ENCODE peak calls at places on chromosome 4, in seven cellular contexts. G is H1, R is HCT116, X is SK-N-SH, J is GM12878, S is HepG2, O is K562. V is an unnamed sample.

GRCh38 chr4:17726911-17727310 is 54.5 kb downstream of the FAM184B start:
- DNase-seq in G (peak), R (no peak), X (no peak), J (no peak), S (no peak), O (no peak), V (no peak)

GRCh38 chr4:40377462-40378385 is 42.6 kb downstream of the CHRNA9 start:
- DNase-seq in G (no peak), R (no peak), X (no peak), J (no peak), S (no peak), O (no peak), V (no peak)

GRCh38 chr4:68907788-68908700 is 43.6 kb downstream of the UGT2A3 start:
- DNase-seq in G (no peak), R (no peak), X (no peak), J (no peak), S (peak), O (no peak), V (no peak)

GRCh38 chr4:127586922-127587571 is 45.7 kb upstream of the INTU start:
- DNase-seq in G (no peak), R (peak), X (peak), J (no peak), S (peak), O (peak), V (peak)

GRCh38 chr4:14193601-14194000 is 566.1 kb upstream of the BOD1L1 start:
- DNase-seq in G (no peak), R (no peak), X (no peak), J (no peak), S (no peak), O (no peak), V (no peak)

GRCh38 chr4:156638332-156638731 is 333.3 kb downstream of the PDGFC start:
- DNase-seq in G (no peak), R (no peak), X (no peak), J (no peak), S (no peak), O (no peak), V (no peak)

GRCh38 chr4:42904986-42905385 is 12.5 kb downstream of the GRXCR1 start:
- DNase-seq in G (no peak), R (no peak), X (no peak), J (no peak), S (no peak), O (no peak), V (no peak)

GRCh38 chr4:56410247-56410646 is 23.0 kb upstream of the AASDH start:
- DNase-seq in G (no peak), R (peak), X (peak), J (no peak), S (peak), O (peak), V (peak)

GRCh38 chr4:170198742-170199141 is 109.0 kb upstream of the AADAT start:
- DNase-seq in G (no peak), R (peak), X (no peak), J (no peak), S (no peak), O (no peak), V (peak)

GRCh38 chr4:184163813-184164212 is 53.9 kb downstream of the ENPP6 start:
- DNase-seq in G (peak), R (no peak), X (peak), J (no peak), S (peak), O (peak), V (peak)

GRCh38 chr4:71107732-71108131 is 114.3 kb downstream of the DCK start:
- DNase-seq in G (no peak), R (no peak), X (no peak), J (no peak), S (no peak), O (no peak), V (no peak)

GRCh38 chr4:120685756-120686278 is 236.7 kb downstream of the PRDM5 start:
- DNase-seq in G (no peak), R (no peak), X (no peak), J (no peak), S (no peak), O (no peak), V (no peak)

GRCh38 chr4:38357546-38357945 is 306.5 kb upstream of the KLF3 start:
- DNase-seq in G (no peak), R (no peak), X (no peak), J (no peak), S (no peak), O (no peak), V (no peak)

GRCh38 chr4:143353797-143354196 is 17.1 kb downstream of the GAB1 start:
- DNase-seq in G (no peak), R (no peak), X (no peak), J (no peak), S (no peak), O (no peak), V (no peak)

GRCh38 chr4:175252642-175253041 is 334.5 kb downstream of the ADAM29 start:
- DNase-seq in G (no peak), R (no peak), X (no peak), J (no peak), S (no peak), O (no peak), V (no peak)

GRCh38 chr4:32189130-32189529 is 1469.0 kb downstream of the PCDH7 start:
- DNase-seq in G (no peak), R (no peak), X (no peak), J (no peak), S (no peak), O (no peak), V (no peak)

GRCh38 chr4:75777589-75777988 is 53.2 kb downstream of the USO1 start:
- DNase-seq in G (no peak), R (no peak), X (no peak), J (no peak), S (no peak), O (no peak), V (no peak)

GRCh38 chr4:42865572-42866189 is 26.8 kb upstream of the GRXCR1 start:
- DNase-seq in G (peak), R (peak), X (peak), J (no peak), S (peak), O (peak), V (peak)

GRCh38 chr4:185363251-185363650 is 32.5 kb downstream of the LRP2BP start:
- DNase-seq in G (no peak), R (no peak), X (no peak), J (no peak), S (no peak), O (no peak), V (no peak)

DNA sequence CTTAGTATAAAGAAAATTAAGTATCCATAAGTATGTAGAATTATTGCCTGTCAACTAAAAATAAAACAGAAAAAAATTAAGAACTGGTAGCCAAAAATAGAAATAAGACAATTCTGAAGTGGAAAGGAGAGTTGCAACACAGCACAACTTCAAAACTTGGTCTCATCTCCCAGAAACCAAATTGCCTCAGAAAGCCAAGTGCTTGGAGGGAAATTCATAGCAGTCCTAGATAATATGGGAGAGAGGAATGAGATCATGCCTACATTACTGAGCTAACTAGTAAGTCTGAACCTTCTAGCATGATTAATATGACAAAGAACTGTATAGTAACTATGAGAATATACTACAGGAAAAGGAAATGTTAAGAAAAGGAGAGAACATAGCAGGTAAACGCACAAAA is 256.5 kb downstream of the LDB2 start:
- DNase-seq in G (no peak), R (no peak), X (no peak), J (no peak), S (no peak), O (no peak), V (no peak)
- TF ChIP-seq JUND in G (no peak), R (no peak), X (no peak), J (no peak), S (no peak), O (no peak), V (no peak)

GRCh38 chr4:154593868-154594267 is 3.3 kb upstream of the FGA start:
- DNase-seq in G (no peak), R (no peak), X (no peak), J (no peak), S (no peak), O (no peak), V (no peak)
- TF ChIP-seq JUND in G (no peak), R (no peak), X (no peak), J (no peak), S (no peak), O (no peak), V (no peak)

DNA sequence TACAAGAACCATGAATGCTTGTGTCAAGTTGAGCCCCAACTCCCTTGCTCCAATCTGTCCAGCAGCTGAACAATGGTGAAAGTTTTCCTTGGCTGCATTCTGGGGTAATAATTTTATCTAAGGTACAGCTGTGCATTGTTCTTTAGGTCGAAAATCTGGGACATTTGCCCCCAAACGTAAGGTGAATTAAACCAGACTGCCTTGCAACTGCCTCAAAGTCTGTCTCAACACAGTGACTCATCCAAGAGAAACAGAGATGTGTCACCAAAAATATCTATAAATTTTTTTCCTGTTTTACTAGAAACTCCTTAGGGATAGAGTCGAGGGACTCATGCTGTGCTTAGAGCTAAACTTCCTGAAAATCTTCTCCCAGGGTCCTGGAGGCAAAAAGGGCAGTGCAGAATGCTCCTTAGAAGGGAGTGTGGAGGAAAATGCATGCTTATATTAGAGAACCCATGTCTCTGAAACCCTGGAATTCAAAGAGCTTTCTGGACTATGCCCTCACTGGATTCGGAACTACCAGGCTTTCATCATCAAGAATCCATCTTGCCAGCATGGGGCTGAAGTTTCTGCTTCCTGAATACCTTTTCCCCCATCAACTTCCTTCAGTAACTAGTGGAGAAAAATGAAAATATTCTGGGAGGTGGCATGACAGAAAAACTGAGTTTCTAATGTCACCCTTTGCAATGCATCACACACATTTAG is 115.7 kb downstream of the PALLD start:
- DNase-seq in G (no peak), R (no peak), X (no peak), J (no peak), S (no peak), O (no peak), V (no peak)
- TF ChIP-seq JUND in G (no peak), R (peak), X (peak), J (no peak), S (no peak), O (no peak), V (no peak)

GRCh38 chr4:31084806-31085416 is 364.7 kb downstream of the PCDH7 start:
- DNase-seq in G (no peak), R (peak), X (no peak), J (no peak), S (no peak), O (no peak), V (no peak)
- TF ChIP-seq JUND in G (no peak), R (peak), X (no peak), J (no peak), S (no peak), O (no peak), V (no peak)

DNA sequence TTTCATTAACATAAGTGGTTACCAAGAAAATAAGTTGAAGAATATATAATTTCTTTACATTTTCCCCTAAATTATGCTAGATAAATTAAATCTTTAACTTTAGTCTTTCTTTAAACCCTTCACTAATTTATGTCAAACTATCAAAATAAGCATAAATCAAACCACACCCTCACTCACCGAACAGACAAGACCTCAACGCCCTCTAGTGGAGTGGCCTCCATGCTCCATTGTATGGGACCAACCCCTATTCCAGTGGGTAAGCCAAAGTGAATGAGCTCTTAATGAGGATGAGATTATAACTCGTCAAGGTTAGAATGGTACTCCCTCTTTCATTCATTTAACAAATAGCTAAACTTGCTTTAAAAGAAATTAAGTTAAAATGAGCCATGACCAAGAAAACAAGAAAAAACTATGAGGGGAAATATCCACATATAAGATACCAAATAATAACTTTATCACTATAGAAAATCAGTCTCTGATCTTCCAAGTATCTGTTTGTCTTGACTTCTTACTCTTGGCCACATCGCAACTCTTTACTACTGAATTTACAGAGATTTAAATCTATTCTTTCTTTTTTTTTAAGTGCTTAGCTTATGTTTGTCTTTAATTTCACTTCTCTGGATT is 15.6 kb upstream of the BBS12 start:
- DNase-seq in G (peak), R (peak), X (peak), J (no peak), S (peak), O (peak), V (peak)
- TF ChIP-seq JUND in G (no peak), R (no peak), X (no peak), J (no peak), S (no peak), O (no peak), V (no peak)

GRCh38 chr4:83364312-83364711 is 29.7 kb upstream of the HPSE start:
- DNase-seq in G (no peak), R (no peak), X (no peak), J (no peak), S (no peak), O (peak), V (no peak)

GRCh38 chr4:83370640-83370906 is 35.9 kb upstream of the HPSE start:
- DNase-seq in G (no peak), R (no peak), X (no peak), J (no peak), S (no peak), O (no peak), V (no peak)

GRCh38 chr4:83371235-83371634 is 36.6 kb upstream of the HPSE start:
- DNase-seq in G (no peak), R (no peak), X (no peak), J (no peak), S (no peak), O (no peak), V (no peak)

GRCh38 chr4:83371936-83372335 is 37.3 kb upstream of the HPSE start:
- DNase-seq in G (no peak), R (no peak), X (no peak), J (no peak), S (peak), O (no peak), V (no peak)

GRCh38 chr4:83369825-83370639 is 35.4 kb upstream of the HPSE start:
- DNase-seq in G (no peak), R (no peak), X (no peak), J (no peak), S (peak), O (peak), V (no peak)
- TF ChIP-seq JUND in G (no peak), R (no peak), X (no peak), J (no peak), S (no peak), O (no peak), V (no peak)

GRCh38 chr4:1969928-1970723 is 38.6 kb downstream of the NELFA start:
- DNase-seq in G (no peak), R (no peak), X (no peak), J (no peak), S (no peak), O (no peak), V (no peak)

GRCh38 chr4:1964443-1964842 is 44.3 kb downstream of the NELFA start:
- DNase-seq in G (no peak), R (no peak), X (no peak), J (no peak), S (no peak), O (peak), V (no peak)

GRCh38 chr4:1964971-1965370 is 43.8 kb downstream of the NELFA start:
- DNase-seq in G (no peak), R (no peak), X (no peak), J (no peak), S (no peak), O (no peak), V (no peak)

GRCh38 chr4:1968667-1969295 is 40.0 kb downstream of the NELFA start:
- DNase-seq in G (no peak), R (no peak), X (no peak), J (no peak), S (no peak), O (no peak), V (no peak)

DNA sequence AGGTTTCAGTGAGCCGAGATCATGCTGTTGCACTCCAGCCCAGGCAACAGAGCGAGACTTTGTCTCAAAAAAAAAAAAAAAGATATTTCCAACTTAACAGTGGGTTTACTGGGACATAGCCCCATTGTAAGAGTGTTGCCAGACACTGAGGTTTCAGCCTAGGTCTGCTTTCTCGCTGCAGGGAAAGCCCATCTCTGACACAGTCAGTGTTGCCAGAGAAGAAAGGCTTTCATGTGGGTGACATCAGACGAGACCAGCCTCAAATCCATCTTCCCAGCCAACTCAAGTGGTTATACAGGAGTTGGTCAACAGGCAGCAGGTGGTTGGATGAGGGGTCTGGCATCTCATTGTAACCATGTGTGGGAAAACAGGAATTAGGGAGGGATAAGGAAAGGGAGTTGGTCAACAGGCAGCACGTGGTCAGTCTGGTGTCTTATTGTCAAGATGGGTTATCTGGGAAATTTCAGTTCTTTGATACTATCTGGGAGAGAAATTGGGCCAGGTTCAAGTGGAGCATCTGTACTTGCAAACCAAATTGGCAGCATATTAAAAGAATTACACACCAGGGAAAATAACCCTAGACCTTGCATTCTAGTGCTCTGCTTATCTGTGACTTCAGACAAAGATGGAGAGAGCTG is 41.1 kb downstream of the NELFA start:
- DNase-seq in G (no peak), R (no peak), X (peak), J (no peak), S (no peak), O (no peak), V (no peak)
- TF ChIP-seq JUND in G (no peak), R (no peak), X (no peak), J (no peak), S (no peak), O (no peak), V (no peak)

GRCh38 chr4:173185832-173186545 is 17.4 kb downstream of the GALNT7 start:
- DNase-seq in G (no peak), R (no peak), X (no peak), J (no peak), S (no peak), O (no peak), V (no peak)

GRCh38 chr4:173178144-173178543 is 9.5 kb downstream of the GALNT7 start:
- DNase-seq in G (no peak), R (no peak), X (no peak), J (no peak), S (no peak), O (no peak), V (no peak)

GRCh38 chr4:173182403-173182802 is 13.8 kb downstream of the GALNT7 start:
- DNase-seq in G (no peak), R (peak), X (no peak), J (no peak), S (no peak), O (no peak), V (no peak)

GRCh38 chr4:173177232-173177631 is 8.6 kb downstream of the GALNT7 start:
- DNase-seq in G (no peak), R (no peak), X (no peak), J (no peak), S (no peak), O (no peak), V (no peak)

GRCh38 chr4:173181769-173182374 is 13.3 kb downstream of the GALNT7 start:
- DNase-seq in G (no peak), R (peak), X (no peak), J (no peak), S (no peak), O (no peak), V (no peak)
- TF ChIP-seq JUND in G (no peak), R (peak), X (peak), J (no peak), S (no peak), O (no peak), V (no peak)

GRCh38 chr4:108018038-108018883 is 28.6 kb downstream of the HADH start:
- DNase-seq in G (peak), R (peak), X (peak), J (no peak), S (peak), O (peak), V (peak)
- TF ChIP-seq JUND in G (no peak), R (no peak), X (no peak), J (no peak), S (no peak), O (peak), V (no peak)

V was measured in T47D.